ENCODE peak calls at places on chromosomes 1 and 21, in six cellular contexts. T is cardiac muscle cell; W is natural killer cell treated with Interleukin-12 subunit alpha and Interleukin-12 subunit beta and Interleukin-15 and Interleukin-18, amount 100 ng/mL, for 72 hours; V is astrocyte; S is endodermal cell; E is activated CD8-positive, alpha-beta memory T cell treated with anti-CD3 and anti-CD28 coated beads, Interleukin-2, amount 10 ng/mL, durations not matched to agents 7 days and 5 days. U is an unnamed sample.

GRCh38 chr1:48670234-48671020 is 106.3 kb downstream of the BEND5 start:
- DNase-seq in T (no peak), V (no peak), S (no peak), W (no peak), E (no peak), U (no peak)

GRCh38 chr1:16905112-16905855 is 9.5 kb downstream of the RNU1-2 start:
- DNase-seq in S (peak; percentile 82), E (peak; percentile 75), W (peak; percentile 79), V (peak; percentile 86), T (peak; percentile 64), U (peak; percentile 84)

GRCh38 chr1:12475947-12476346 is 142.1 kb downstream of the DHRS3 start:
- DNase-seq in S (no peak), W (no peak), T (no peak), E (no peak), V (peak; percentile 92), U (no peak)

GRCh38 chr1:193971595-193971994 is 785.2 kb upstream of the B3GALT2 start:
- DNase-seq in E (no peak), V (peak; percentile 95), W (no peak), T (no peak), S (no peak), U (peak; percentile 4)

GRCh38 chr21:42654179-42654912 is 925 bp downstream of the PDE9A start:
- DNase-seq in E (no peak), T (peak; percentile 49), W (peak; percentile 72), V (no peak), S (peak; percentile 76), U (peak; percentile 3)

GRCh38 chr1:36133484-36133883 is 8.5 kb upstream of the COL8A2 start:
- DNase-seq in W (no peak), E (no peak), T (no peak), S (no peak), V (peak; percentile 95), U (no peak)

GRCh38 chr1:147496571-147496970 is 44.7 kb upstream of the BCL9 start:
- DNase-seq in E (no peak), S (peak; percentile 70), V (peak; percentile 35), W (no peak), T (no peak), U (peak; percentile 36)

GRCh38 chr1:201790261-201790660 is 38.7 kb upstream of the IPO9 start:
- DNase-seq in E (no peak), S (no peak), T (no peak), W (no peak), V (peak; percentile 52), U (no peak)

GRCh38 chr1:88079036-88079435 is 605.0 kb upstream of the PKN2 start:
- DNase-seq in E (no peak), V (peak; percentile 10), W (no peak), S (peak; percentile 82), T (peak; percentile 66), U (no peak)

GRCh38 chr21:45270306-45270821 is 17.3 kb downstream of the POFUT2 start:
- DNase-seq in E (peak; percentile 27), W (no peak), S (peak; percentile 72), V (no peak), T (no peak), U (no peak)

GRCh38 chr1:1083181-1084027 is 9.3 kb upstream of the RNF223 start:
- DNase-seq in T (no peak), V (no peak), E (no peak), S (peak; percentile 44), W (no peak), U (no peak)

GRCh38 chr1:38701088-38701487 is 158.5 kb downstream of the RRAGC start:
- DNase-seq in E (no peak), V (no peak), T (no peak), W (no peak), S (peak; percentile 20), U (no peak)

GRCh38 chr1:210344706-210345105 is 16.0 kb downstream of the HHAT start:
- DNase-seq in W (no peak), V (no peak), S (peak; percentile 20), E (no peak), T (no peak), U (no peak)

GRCh38 chr21:31316488-31317169 is 27.4 kb downstream of the TIAM1 start:
- DNase-seq in W (no peak), S (peak; percentile 75), T (no peak), E (no peak), V (peak; percentile 68), U (no peak)

GRCh38 chr21:17514124-17514481 is 1.3 kb downstream of the CXADR start:
- DNase-seq in S (peak; percentile 70), W (no peak), T (peak; percentile 10), V (peak; percentile 53), E (no peak), U (no peak)

GRCh38 chr1:39177641-39178040 is 26.9 kb upstream of the MACF1 start:
- DNase-seq in V (no peak), S (no peak), W (no peak), E (no peak), T (no peak), U (no peak)

GRCh38 chr21:15669247-15669646 is 60.5 kb upstream of the USP25 start:
- DNase-seq in W (no peak), T (no peak), V (peak; percentile 27), E (no peak), S (peak; percentile 45), U (peak; percentile 17)

GRCh38 chr21:35159881-35160280 is 110.8 kb upstream of the RUNX1 start:
- DNase-seq in S (no peak), V (peak; percentile 85), E (no peak), W (no peak), T (no peak), U (no peak)

GRCh38 chr1:76705560-76705959 is 161.7 kb upstream of the ST6GALNAC5 start:
- DNase-seq in E (no peak), T (no peak), W (no peak), V (no peak), S (no peak), U (no peak)

GRCh38 chr1:178650950-178651461 is 74.0 kb upstream of the RALGPS2 start:
- DNase-seq in V (no peak), S (no peak), W (no peak), E (no peak), T (no peak), U (no peak)

GRCh38 chr1:180098242-180098995 is 56.2 kb upstream of the QSOX1 start:
- DNase-seq in E (no peak), S (peak; percentile 45), W (no peak), T (no peak), V (peak; percentile 59), U (peak; percentile 24)

GRCh38 chr1:170624141-170624540 is 39.8 kb upstream of the PRRX1 start:
- DNase-seq in S (no peak), T (no peak), V (no peak), W (no peak), E (no peak), U (no peak)

GRCh38 chr1:224267922-224268321 is 62.0 kb downstream of the NVL start:
- DNase-seq in E (no peak), S (no peak), W (no peak), V (no peak), T (no peak), U (no peak)

GRCh38 chr1:243345205-243345604 is 89.4 kb downstream of the SDCCAG8 start:
- DNase-seq in T (no peak), E (no peak), S (no peak), V (no peak), W (no peak), U (no peak)

GRCh38 chr1:108141604-108142003 is 58.5 kb downstream of the SLC25A24 start:
- DNase-seq in E (no peak), S (no peak), V (no peak), W (no peak), T (no peak), U (no peak)

GRCh38 chr21:42401164-42401563 is 2.5 kb upstream of the UBASH3A start:
- DNase-seq in T (no peak), V (peak; percentile 23), E (no peak), S (no peak), W (no peak), U (no peak)

GRCh38 chr1:30732277-30732996 is 9.1 kb upstream of the MATN1 start:
- DNase-seq in W (no peak), T (no peak), V (peak; percentile 68), S (no peak), E (no peak), U (no peak)

GRCh38 chr1:52738863-52739406 is 12.7 kb downstream of the ZYG11B start:
- DNase-seq in V (no peak), S (no peak), E (no peak), W (no peak), T (no peak), U (no peak)

GRCh38 chr21:36203603-36203889 is 46.9 kb downstream of the DOP1B start:
- DNase-seq in E (peak; percentile 73), V (peak; percentile 87), W (no peak), S (no peak), T (no peak), U (peak; percentile 31)

GRCh38 chr1:225613006-225613405 is 39.9 kb downstream of the ENAH start:
- DNase-seq in W (no peak), V (no peak), T (no peak), E (no peak), S (no peak), U (no peak)

GRCh38 chr1:2977886-2978611 is 43.2 kb upstream of the ACTRT2 start:
- DNase-seq in V (no peak), T (no peak), W (peak; percentile 34), E (no peak), S (peak; percentile 25), U (no peak)

GRCh38 chr1:2523191-2523890 is 3.1 kb downstream of the PANK4 start:
- DNase-seq in E (no peak), S (peak; percentile 77), T (no peak), V (no peak), W (no peak), U (no peak)

GRCh38 chr1:18868801-18869424 is 9.5 kb upstream of the TAS1R2 start:
- DNase-seq in W (no peak), T (no peak), S (no peak), E (no peak), V (no peak), U (no peak)

GRCh38 chr1:63848764-63849548 is 75.1 kb downstream of the ROR1 start:
- DNase-seq in W (no peak), E (no peak), V (peak; percentile 33), S (no peak), T (no peak), U (no peak)

GRCh38 chr1:7705048-7705907 is 65.8 kb upstream of the VAMP3 start:
- DNase-seq in V (no peak), S (peak; percentile 82), W (peak; percentile 48), T (no peak), E (no peak), U (no peak)

GRCh38 chr1:160868141-160868540 is 5.5 kb upstream of the CD244 start:
- DNase-seq in T (no peak), E (no peak), S (no peak), V (no peak), W (no peak), U (no peak)

GRCh38 chr21:17602874-17603273 is 9.8 kb downstream of the BTG3 start:
- DNase-seq in V (peak; percentile 73), W (no peak), E (no peak), S (no peak), T (no peak), U (no peak)

GRCh38 chr1:8004803-8005573 is 21.1 kb downstream of the ERRFI1 start:
- DNase-seq in E (no peak), T (peak; percentile 52), S (peak; percentile 84), V (peak; percentile 95), W (no peak), U (peak; percentile 94)